ENCODE peak calls at places on chromosomes 1 and 21, in nine cellular contexts. Z is astrocyte of the cerebellum; K is activated CD8-positive, alpha-beta memory T cell treated with anti-CD3 and anti-CD28 coated beads for 1 hour; T is NCI-H1092; Y is coronary artery; H is amygdala; V is GDM1; Q is NCI-H460; C is erythroblast. X is an unnamed sample.

GRCh38 chr1:19338323-19338762 is 26.2 kb downstream of the SLC66A1 start:
- DNase-seq in T (no peak), H (no peak), Z (no peak), V (no peak), C (no peak), Y (no peak), Q (no peak), K (no peak), X (no peak)

GRCh38 chr1:94955767-94956632 is 29.1 kb upstream of the CNN3 start:
- DNase-seq in Z (no peak), V (no peak), Y (no peak), C (no peak), K (no peak), Q (no peak), T (no peak), H (no peak), X (peak)

GRCh38 chr21:16891821-16892220 is 621.0 kb upstream of the CXADR start:
- DNase-seq in T (no peak), Q (peak), K (no peak), Y (no peak), H (no peak), C (no peak), V (no peak), Z (peak), X (peak)

GRCh38 chr1:110529011-110529410 is 10.0 kb upstream of the KCNA10 start:
- DNase-seq in T (no peak), K (no peak), H (no peak), Q (no peak), Z (no peak), Y (no peak), C (no peak), V (no peak), X (no peak)

GRCh38 chr1:153152481-153152880 is 1.8 kb upstream of the SPRR2G start:
- DNase-seq in H (no peak), Z (no peak), V (no peak), T (no peak), Y (no peak), K (no peak), C (no peak), Q (no peak), X (no peak)

GRCh38 chr1:31487143-31487542 is 74.1 kb downstream of the SERINC2 start:
- DNase-seq in Q (no peak), K (no peak), Z (no peak), C (peak), V (no peak), Y (no peak), T (no peak), H (no peak), X (no peak)

GRCh38 chr1:242349636-242350035 is 174.9 kb downstream of the PLD5 start:
- DNase-seq in Y (no peak), Z (no peak), H (no peak), T (no peak), Q (no peak), K (no peak), C (no peak), V (no peak), X (no peak)

GRCh38 chr1:42319871-42320484 is 15.1 kb downstream of the FOXJ3 start:
- DNase-seq in Y (no peak), Z (no peak), T (no peak), H (no peak), V (peak), Q (no peak), K (peak), C (no peak), X (peak)

GRCh38 chr1:99737016-99737415 is 29.4 kb downstream of the FRRS1 start:
- DNase-seq in Y (no peak), Q (peak), V (peak), Z (peak), H (peak), T (no peak), C (peak), K (no peak), X (peak)

GRCh38 chr21:42125571-42126544 is 54.7 kb downstream of the UMODL1 start:
- DNase-seq in Z (no peak), H (no peak), V (peak), Q (no peak), C (no peak), T (peak), K (no peak), Y (no peak), X (no peak)

GRCh38 chr1:6347641-6348487 is 45.7 kb downstream of the ACOT7 start:
- DNase-seq in T (no peak), H (no peak), Z (no peak), K (peak), Q (peak), C (peak), V (peak), Y (no peak), X (peak)

GRCh38 chr1:105544475-105544874 is 1512.0 kb upstream of the PRMT6 start:
- DNase-seq in C (no peak), Q (no peak), Y (no peak), Z (no peak), K (no peak), V (no peak), H (no peak), T (no peak), X (no peak)

GRCh38 chr21:45992311-45993209 is 11.0 kb downstream of the COL6A1 start:
- DNase-seq in Y (peak), Q (no peak), H (no peak), Z (no peak), V (no peak), K (no peak), T (no peak), C (no peak), X (no peak)

GRCh38 chr1:219567341-219567947 is 45.5 kb downstream of the ZC3H11B start:
- DNase-seq in Q (peak), T (peak), C (peak), Y (no peak), K (no peak), V (no peak), Z (peak), H (no peak), X (peak)

GRCh38 chr1:185200889-185201288 is 43.9 kb downstream of the SWT1 start:
- DNase-seq in Z (no peak), H (no peak), C (no peak), Q (no peak), K (no peak), T (no peak), Y (no peak), V (no peak), X (no peak)